ENCODE peak calls at places on chromosomes 4 and X, in eight cellular contexts. Z, M, U, X, T, Y, A and H are unnamed samples.

GRCh38 chr4:76729991-76730390 is 168.0 kb downstream of the SOWAHB start:
- DNase-seq in Z (no peak), M (no peak), U (no peak), X (peak), T (peak), Y (no peak), A (no peak), H (peak)

GRCh38 chr4:101667348-101667747 is 123.2 kb upstream of the BANK1 start:
- DNase-seq in Z (no peak), M (no peak), U (no peak), X (peak), T (peak), Y (no peak), A (no peak), H (no peak)

GRCh38 chr4:26458104-26458503 is 32.2 kb downstream of the CCKAR start:
- DNase-seq in Z (no peak), M (no peak), U (no peak), X (peak), T (no peak), Y (peak), A (no peak), H (no peak)

GRCh38 chr4:177494791-177495190 is 52.6 kb upstream of the AGA start:
- DNase-seq in Z (no peak), M (no peak), U (no peak), X (no peak), T (no peak), Y (no peak), A (no peak), H (no peak)

GRCh38 chrX:104310084-104310483 is 55.4 kb upstream of the ESX1 start:
- DNase-seq in Z (no peak), M (no peak), U (no peak), X (peak), T (peak), Y (peak), A (no peak), H (peak)

GRCh38 chrX:134171661-134172587 is 65.1 kb upstream of the CCDC160 start:
- DNase-seq in Z (no peak), M (no peak), U (peak), X (no peak), T (no peak), Y (no peak), A (peak), H (peak)

GRCh38 chrX:145826466-145826865 is 8.8 kb downstream of the SLITRK2 start:
- DNase-seq in Z (no peak), M (no peak), U (no peak), X (no peak), T (no peak), Y (no peak), A (no peak), H (no peak)

GRCh38 chr4:128841402-128841801 is 31.9 kb downstream of the JADE1 start:
- DNase-seq in Z (no peak), M (no peak), U (no peak), X (no peak), T (no peak), Y (no peak), A (no peak), H (no peak)

GRCh38 chr4:5052424-5052702 is 1.1 kb downstream of the STK32B start:
- DNase-seq in Z (no peak), M (no peak), U (no peak), X (no peak), T (no peak), Y (peak), A (no peak), H (no peak)

GRCh38 chr4:6463311-6464289 is 8.8 kb downstream of the PPP2R2C start:
- DNase-seq in Z (no peak), M (peak), U (no peak), X (no peak), T (no peak), Y (no peak), A (no peak), H (no peak)

GRCh38 chr4:39502034-39502658 is 25.1 kb downstream of the UGDH start:
- DNase-seq in Z (no peak), M (no peak), U (no peak), X (peak), T (peak), Y (peak), A (no peak), H (peak)

GRCh38 chr4:82773049-82773448 is 25.5 kb downstream of the SCD5 start:
- DNase-seq in Z (no peak), M (no peak), U (no peak), X (no peak), T (no peak), Y (no peak), A (no peak), H (no peak)

GRCh38 chr4:167964766-167965373 is 127.5 kb upstream of the ANXA10 start:
- DNase-seq in Z (no peak), M (no peak), U (no peak), X (no peak), T (no peak), Y (no peak), A (no peak), H (peak)

GRCh38 chr4:8912089-8912455 is 40.4 kb upstream of the HMX1 start:
- DNase-seq in Z (no peak), M (no peak), U (no peak), X (no peak), T (no peak), Y (no peak), A (peak), H (no peak)

GRCh38 chr4:141721174-141721573 is 84.8 kb downstream of the IL15 start:
- DNase-seq in Z (no peak), M (no peak), U (no peak), X (no peak), T (no peak), Y (no peak), A (no peak), H (no peak)

GRCh38 chrX:23937100-23937499 is 29.3 kb downstream of the CXorf58 start:
- DNase-seq in Z (no peak), M (no peak), U (no peak), X (no peak), T (no peak), Y (no peak), A (no peak), H (no peak)

GRCh38 chrX:24014388-24015018 is 12.5 kb downstream of the KLHL15 start:
- DNase-seq in Z (no peak), M (peak), U (no peak), X (no peak), T (no peak), Y (no peak), A (no peak), H (no peak)

GRCh38 chr4:8033776-8034528 is 94.3 kb upstream of the AFAP1 start:
- DNase-seq in Z (no peak), M (no peak), U (no peak), X (no peak), T (no peak), Y (no peak), A (no peak), H (no peak)

GRCh38 chr4:42678512-42678911 is 21.6 kb upstream of the ATP8A1 start:
- DNase-seq in Z (no peak), M (no peak), U (no peak), X (no peak), T (no peak), Y (no peak), A (no peak), H (no peak)

GRCh38 chr4:121726642-121727268 is 30.0 kb upstream of the ANXA5 start:
- DNase-seq in Z (peak), M (no peak), U (no peak), X (peak), T (peak), Y (peak), A (no peak), H (peak)

GRCh38 chrX:10769165-10769564 is 148.8 kb upstream of the MID1 start:
- DNase-seq in Z (peak), M (no peak), U (no peak), X (peak), T (peak), Y (peak), A (no peak), H (no peak)

GRCh38 chrX:140712413-140713173 is 3.0 kb downstream of the LINC00632 start:
- DNase-seq in Z (no peak), M (peak), U (peak), X (peak), T (peak), Y (peak), A (peak), H (no peak)

GRCh38 chr4:5654791-5655190 is 53.6 kb downstream of the EVC2 start:
- DNase-seq in Z (no peak), M (no peak), U (no peak), X (no peak), T (no peak), Y (no peak), A (no peak), H (no peak)

GRCh38 chrX:97039363-97040029 is 155.8 kb downstream of the RPA4 start:
- DNase-seq in Z (no peak), M (no peak), U (no peak), X (peak), T (peak), Y (peak), A (peak), H (peak)

GRCh38 chrX:46029777-46030176 is 515.4 kb downstream of the ZNF674 start:
- DNase-seq in Z (no peak), M (no peak), U (no peak), X (peak), T (no peak), Y (no peak), A (no peak), H (peak)

GRCh38 chr4:91830681-91831395 is 472.9 kb upstream of the GRID2 start:
- DNase-seq in Z (no peak), M (no peak), U (no peak), X (peak), T (no peak), Y (no peak), A (no peak), H (no peak)

GRCh38 chr4:55615008-55615407 is 21.1 kb downstream of the NMU start:
- DNase-seq in Z (no peak), M (no peak), U (no peak), X (no peak), T (no peak), Y (no peak), A (no peak), H (no peak)

GRCh38 chr4:1403177-1403583 is 3.1 kb downstream of the NKX1-1 start:
- DNase-seq in Z (no peak), M (no peak), U (no peak), X (no peak), T (no peak), Y (no peak), A (no peak), H (no peak)

GRCh38 chrX:135518161-135518560 is 2.3 kb upstream of the INTS6L start:
- DNase-seq in Z (no peak), M (no peak), U (no peak), X (no peak), T (no peak), Y (no peak), A (no peak), H (no peak)

GRCh38 chrX:135513140-135513535 is 7.3 kb upstream of the INTS6L start:
- DNase-seq in Z (no peak), M (no peak), U (no peak), X (no peak), T (no peak), Y (no peak), A (no peak), H (no peak)

GRCh38 chrX:135520022-135520552 is 373 bp upstream of the INTS6L start:
- DNase-seq in Z (peak), M (no peak), U (no peak), X (peak), T (peak), Y (peak), A (no peak), H (peak)

GRCh38 chrX:135512508-135513139 is 7.8 kb upstream of the INTS6L start:
- DNase-seq in Z (peak), M (no peak), U (no peak), X (no peak), T (no peak), Y (no peak), A (no peak), H (no peak)

GRCh38 chrX:135516376-135516775 is 4.1 kb upstream of the INTS6L start:
- DNase-seq in Z (no peak), M (no peak), U (no peak), X (no peak), T (no peak), Y (no peak), A (no peak), H (no peak)
- TF ChIP-seq CTCF in Z (no peak), M (no peak), U (no peak), X (peak), T (no peak), Y (peak), A (peak), H (no peak)

GRCh38 chrX:15849555-15849954 is 5.1 kb downstream of the AP1S2 start:
- DNase-seq in Z (no peak), M (no peak), U (no peak), X (no peak), T (no peak), Y (no peak), A (no peak), H (peak)
- H3K4me3 ChIP-seq in Z (no peak), M (no peak), U (no peak), X (no peak), T (no peak), Y (no peak), A (no peak), H (no peak)

GRCh38 chrX:132071260-132071659 is 48.2 kb downstream of the STK26 start:
- DNase-seq in Z (no peak), M (no peak), U (no peak), X (peak), T (peak), Y (no peak), A (no peak), H (no peak)
- TF ChIP-seq CTCF in Z (peak), M (no peak), U (no peak), X (peak), T (peak), Y (no peak), A (no peak), H (peak)

GRCh38 chr4:140186651-140187315 is 32.8 kb upstream of the MAML3 start:
- DNase-seq in Z (no peak), M (no peak), U (no peak), X (peak), T (peak), Y (peak), A (no peak), H (peak)
- H3K4me3 ChIP-seq in Z (no peak), M (no peak), U (no peak), X (no peak), T (no peak), Y (no peak), A (no peak), H (no peak)

DNA sequence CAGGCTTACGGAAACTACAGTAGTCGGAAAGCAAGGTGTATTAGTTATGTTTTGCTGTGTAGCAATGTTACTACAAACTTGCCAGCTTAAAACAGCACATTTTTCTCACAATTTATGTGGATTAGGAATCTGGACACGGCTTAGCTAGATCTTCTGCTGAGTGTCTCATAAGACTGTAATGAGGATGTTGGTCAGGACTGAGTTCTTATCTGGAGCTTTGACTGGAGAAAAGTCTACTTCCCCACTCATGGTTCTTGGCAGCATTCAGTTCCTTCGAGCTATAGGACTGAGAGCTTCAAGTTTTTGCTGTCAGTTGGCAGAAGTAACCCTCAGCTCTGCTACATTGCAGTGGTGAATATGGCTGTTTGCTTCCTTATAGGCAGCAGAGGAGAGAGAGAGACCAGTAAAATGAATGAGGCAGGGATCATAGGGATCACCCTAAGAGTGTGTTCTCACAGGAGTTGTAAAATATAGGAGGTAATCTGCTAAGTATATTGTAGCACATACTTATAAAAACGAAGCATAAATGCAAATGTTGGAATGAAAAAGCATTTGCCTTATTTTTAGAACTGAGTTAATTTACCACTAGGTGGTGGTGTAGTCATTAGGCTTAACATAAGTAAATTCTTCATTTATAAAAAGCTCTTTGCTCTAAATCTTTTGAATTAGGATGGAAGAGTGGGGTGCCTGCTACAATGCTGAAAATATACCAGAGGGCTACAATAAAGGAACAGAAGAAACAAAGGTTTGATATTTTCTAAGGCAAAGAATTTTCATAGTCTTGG is 38.6 kb downstream of the ALG13 start:
- DNase-seq in Z (peak), M (no peak), U (no peak), X (peak), T (peak), Y (peak), A (no peak), H (no peak)
- TF ChIP-seq CTCF in Z (peak), M (no peak), U (no peak), X (no peak), T (peak), Y (peak), A (peak), H (no peak)

GRCh38 chrX:153921070-153921469 is 5.0 kb downstream of the ARHGAP4 start:
- DNase-seq in Z (no peak), M (no peak), U (no peak), X (no peak), T (no peak), Y (no peak), A (peak), H (no peak)

GRCh38 chrX:153924149-153924861 is 1.8 kb downstream of the ARHGAP4 start:
- DNase-seq in Z (peak), M (no peak), U (no peak), X (peak), T (peak), Y (no peak), A (peak), H (peak)

GRCh38 chrX:153922286-153922573 is 3.8 kb downstream of the ARHGAP4 start:
- DNase-seq in Z (no peak), M (no peak), U (no peak), X (no peak), T (no peak), Y (no peak), A (no peak), H (no peak)

GRCh38 chrX:153921511-153922285 is 4.4 kb downstream of the ARHGAP4 start:
- DNase-seq in Z (no peak), M (no peak), U (no peak), X (no peak), T (no peak), Y (no peak), A (peak), H (peak)

DNA sequence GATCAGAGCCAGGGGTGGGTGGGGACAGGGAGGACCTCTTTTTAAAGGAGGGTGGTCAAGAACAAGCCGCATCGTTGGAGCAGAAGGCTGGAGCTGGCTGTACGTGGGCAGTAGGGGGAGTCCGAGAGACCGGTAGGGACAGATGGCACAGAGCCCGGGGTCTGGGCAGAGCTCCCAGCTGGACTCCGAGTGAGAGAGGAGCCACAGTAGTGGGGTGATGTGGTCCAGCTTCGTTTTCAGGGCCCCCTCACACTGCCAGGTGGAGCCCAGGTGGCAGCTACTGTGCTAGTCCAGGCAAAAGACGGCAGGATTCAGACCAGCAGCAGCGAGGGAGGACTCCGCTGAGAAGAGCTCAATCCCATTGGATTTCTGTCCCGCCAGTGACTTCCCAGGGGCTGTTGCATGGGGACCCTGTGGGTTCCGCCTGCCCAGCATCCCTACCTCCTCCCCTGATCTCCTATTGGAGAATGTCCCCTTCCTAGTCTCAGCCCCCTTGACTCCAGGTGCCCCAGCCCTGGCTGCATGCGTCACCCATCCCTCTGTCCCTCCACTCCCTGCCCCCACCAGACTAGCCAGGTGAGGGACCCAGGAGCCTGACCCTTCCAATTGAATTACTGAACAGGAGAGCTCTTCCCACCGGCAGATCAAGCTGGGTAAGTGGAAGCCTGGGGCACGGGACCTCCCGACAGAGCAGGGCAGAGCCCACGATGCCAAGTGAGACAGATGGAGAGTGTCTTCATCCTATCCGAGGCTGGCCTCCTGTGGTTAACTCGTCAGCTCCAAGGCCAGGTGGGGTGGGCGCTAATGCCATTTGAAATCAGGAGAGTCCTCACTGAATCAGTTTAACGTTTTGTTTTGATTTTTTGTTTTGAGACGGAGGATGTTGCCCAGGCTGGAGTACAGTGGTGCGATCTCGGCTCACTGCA is 2.9 kb downstream of the ARHGAP4 start:
- DNase-seq in Z (no peak), M (peak), U (peak), X (peak), T (peak), Y (no peak), A (peak), H (peak)
- H3K4me3 ChIP-seq in Z (no peak), M (no peak), U (no peak), X (no peak), T (no peak), Y (no peak), A (no peak), H (no peak)

DNA sequence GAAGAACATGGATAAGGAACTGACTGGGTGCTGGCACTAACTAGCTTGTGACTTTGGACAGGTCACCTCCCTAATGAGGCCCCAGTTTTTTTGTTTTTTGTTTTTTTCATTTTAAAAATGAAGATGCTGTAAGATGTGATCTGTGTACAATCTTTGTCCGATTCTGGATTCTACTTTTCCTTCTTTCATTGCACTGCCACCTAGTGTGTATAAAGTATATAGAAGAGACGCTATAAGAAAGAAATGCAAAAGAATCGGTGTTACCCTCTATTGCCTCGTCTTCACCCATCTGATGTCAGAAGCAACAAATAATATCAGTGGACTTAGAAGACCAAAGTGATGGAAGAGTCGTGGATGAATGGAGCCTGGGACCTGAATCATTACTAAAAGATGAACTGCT is 58.6 kb upstream of the P2RY10 start:
- DNase-seq in Z (peak), M (no peak), U (no peak), X (no peak), T (peak), Y (no peak), A (no peak), H (peak)
- TF ChIP-seq CTCF in Z (peak), M (no peak), U (no peak), X (no peak), T (peak), Y (peak), A (no peak), H (peak)

DNA sequence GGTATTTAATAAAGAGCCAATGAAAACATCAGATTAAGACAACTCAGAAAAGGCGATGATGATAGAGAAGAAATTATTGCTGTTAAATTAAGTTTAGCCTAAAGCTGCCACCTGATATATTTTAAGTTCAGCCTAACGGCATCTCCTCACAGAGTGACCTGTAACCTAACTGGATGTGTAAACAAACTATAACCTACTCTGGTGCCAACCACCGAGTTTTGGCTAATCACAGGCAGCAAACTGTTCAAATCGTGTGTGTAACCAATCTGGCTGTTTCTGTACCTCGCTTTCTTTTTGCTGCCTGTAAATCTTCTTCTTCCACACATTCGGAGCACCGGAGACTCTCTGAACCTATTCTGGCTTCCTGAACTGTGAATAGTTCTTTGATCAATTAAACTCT is 37.8 kb upstream of the MED14 start:
- DNase-seq in Z (no peak), M (no peak), U (no peak), X (no peak), T (no peak), Y (no peak), A (no peak), H (no peak)
- H3K4me3 ChIP-seq in Z (no peak), M (no peak), U (no peak), X (no peak), T (no peak), Y (no peak), A (no peak), H (no peak)

GRCh38 chr4:89438102-89438831 is 130.7 kb upstream of the GPRIN3 start:
- DNase-seq in Z (peak), M (peak), U (no peak), X (no peak), T (peak), Y (peak), A (no peak), H (peak)
- TF ChIP-seq CTCF in Z (peak), M (peak), U (peak), X (peak), T (peak), Y (peak), A (peak), H (peak)